ENCODE peak calls at places on chromosomes 13 and 19, in six cellular contexts. N is PC-3; H is activated CD4-positive, alpha-beta T cell treated with anti-CD3 and anti-CD28 coated beads, Interleukin-2, amount 50 U/mL, for 48 hours; C is HCEC 1CT; I is heart left ventricle; S is cardiac fibroblast. Q is an unnamed sample.

GRCh38 chr19:1088419-1089066 is 6.6 kb downstream of the POLR2E start:
- DNase-seq in N (no peak), H (no peak), C (no peak), I (no peak), S (no peak), Q (no peak)

GRCh38 chr19:48190288-48191284 is 20.1 kb downstream of the ZSWIM9 start:
- DNase-seq in N (peak), H (peak), C (no peak), I (no peak), S (peak), Q (peak)

GRCh38 chr19:50536662-50537305 is 23.1 kb upstream of the ASPDH start:
- DNase-seq in N (no peak), H (no peak), C (no peak), I (no peak), S (no peak), Q (no peak)

GRCh38 chr19:4186087-4186993 is 3.9 kb downstream of the ANKRD24 start:
- DNase-seq in N (peak), H (peak), C (peak), I (peak), S (peak), Q (peak)

GRCh38 chr13:98142427-98143156 is at the start of gene FARP1:
- DNase-seq in N (peak), H (peak), C (peak), I (peak), S (peak), Q (peak)

GRCh38 chr19:29303035-29303706 is 90.2 kb upstream of the UQCRFS1 start:
- DNase-seq in N (no peak), H (no peak), C (no peak), I (no peak), S (no peak), Q (no peak)

GRCh38 chr19:50333235-50333736 is 4.1 kb upstream of the KCNC3 start:
- DNase-seq in N (peak), H (peak), C (no peak), I (peak), S (peak), Q (peak)

GRCh38 chr13:27770809-27771208 is 21.5 kb upstream of the GSX1 start:
- DNase-seq in N (peak), H (peak), C (peak), I (no peak), S (peak), Q (no peak)

GRCh38 chr13:26424181-26424580 is 133.3 kb upstream of the WASF3 start:
- DNase-seq in N (no peak), H (no peak), C (no peak), I (peak), S (no peak), Q (no peak)

GRCh38 chr13:98997738-98998641 is 20.1 kb upstream of the DOCK9 start:
- DNase-seq in N (peak), H (no peak), C (no peak), I (no peak), S (no peak), Q (no peak)

GRCh38 chr13:39835253-39835652 is 179.8 kb downstream of the COG6 start:
- DNase-seq in N (peak), H (no peak), C (no peak), I (no peak), S (no peak), Q (no peak)

GRCh38 chr19:31352782-31353651 is 3.8 kb upstream of the TSHZ3 start:
- DNase-seq in N (no peak), H (no peak), C (no peak), I (no peak), S (no peak), Q (no peak)

GRCh38 chr13:64633948-64634347 is 2596.2 kb downstream of the PCDH9 start:
- DNase-seq in N (no peak), H (no peak), C (no peak), I (no peak), S (no peak), Q (no peak)

GRCh38 chr19:46626441-46626840 is 1.6 kb upstream of the PTGIR start:
- DNase-seq in N (no peak), H (no peak), C (no peak), I (no peak), S (no peak), Q (no peak)

GRCh38 chr13:101425623-101426022 is 9.3 kb upstream of the NALCN start:
- DNase-seq in N (no peak), H (no peak), C (no peak), I (no peak), S (no peak), Q (no peak)

GRCh38 chr19:39308531-39309304 is 11.9 kb downstream of the LRFN1 start:
- DNase-seq in N (no peak), H (no peak), C (no peak), I (no peak), S (no peak), Q (no peak)

GRCh38 chr19:58181902-58182576 is 822 bp upstream of the ZNF274 start:
- DNase-seq in N (peak), H (peak), C (no peak), I (peak), S (peak), Q (no peak)

GRCh38 chr13:50592412-50593145 is 250.9 kb downstream of the DLEU7 start:
- DNase-seq in N (peak), H (no peak), C (peak), I (no peak), S (peak), Q (no peak)

GRCh38 chr13:20337894-20338551 is 105.9 kb upstream of the GJB6 start:
- DNase-seq in N (peak), H (no peak), C (no peak), I (no peak), S (no peak), Q (no peak)

GRCh38 chr19:38478273-38478971 is 44.9 kb downstream of the RYR1 start:
- DNase-seq in N (peak), H (no peak), C (no peak), I (no peak), S (peak), Q (no peak)

GRCh38 chr19:1156305-1156801 is 17.7 kb downstream of the SBNO2 start:
- DNase-seq in N (no peak), H (no peak), C (no peak), I (no peak), S (no peak), Q (no peak)

GRCh38 chr13:30331331-30331771 is 24.0 kb upstream of the KATNAL1 start:
- DNase-seq in N (no peak), H (no peak), C (no peak), I (no peak), S (no peak), Q (no peak)

GRCh38 chr13:109256866-109257760 is 529.3 kb downstream of the IRS2 start:
- DNase-seq in N (peak), H (no peak), C (peak), I (peak), S (peak), Q (no peak)

GRCh38 chr13:35892837-35893814 is 238.1 kb downstream of the DCLK1 start:
- DNase-seq in N (no peak), H (no peak), C (no peak), I (no peak), S (no peak), Q (no peak)

GRCh38 chr13:81171065-81171647 is 830.2 kb upstream of the SPRY2 start:
- DNase-seq in N (peak), H (no peak), C (peak), I (no peak), S (peak), Q (no peak)

GRCh38 chr13:62320129-62320724 is 904.6 kb upstream of the PCDH20 start:
- DNase-seq in N (peak), H (no peak), C (no peak), I (no peak), S (peak), Q (no peak)